ENCODE peak calls at places on chromosomes 4 and X, in nine cellular contexts. One of them, this sample, is unnamed.

GRCh38 chr4:26239796-26240195 is 81.0 kb upstream of the RBPJ start:
- DNase-seq in coronary artery: no peak
- DNase-seq in activated T-helper 2 cell treated with anti-CD3 and anti-CD28 coated beads, Interferon-gamma antibody, Interleukin-2, Interleukin-4, amounts not matched to agents 10 μg/mL and 5 μg/mL and 100 μg/mL, durations not matched to agents 14 hours and 24 hours and 36 hours: no peak
- DNase-seq in IMR-90: no peak
- DNase-seq in natural killer cell: no peak
- DNase-seq in endothelial cell of umbilical vein: no peak
- DNase-seq in anterior cingulate cortex: no peak
- DNase-seq in GM23338: no peak
- DNase-seq in HTR-8/SVneo: no peak
- DNase-seq in this sample: no peak

GRCh38 chr4:169268951-169269781 is 1.6 kb downstream of the SH3RF1 start:
- DNase-seq in coronary artery: no peak
- DNase-seq in activated T-helper 2 cell treated with anti-CD3 and anti-CD28 coated beads, Interferon-gamma antibody, Interleukin-2, Interleukin-4, amounts not matched to agents 10 μg/mL and 5 μg/mL and 100 μg/mL, durations not matched to agents 14 hours and 24 hours and 36 hours: no peak
- DNase-seq in IMR-90: peak
- DNase-seq in natural killer cell: no peak
- DNase-seq in endothelial cell of umbilical vein: peak
- DNase-seq in anterior cingulate cortex: no peak
- DNase-seq in GM23338: no peak
- DNase-seq in HTR-8/SVneo: no peak
- DNase-seq in this sample: no peak

GRCh38 chr4:53583513-53583912 is 7.8 kb downstream of the LNX1 start:
- DNase-seq in coronary artery: no peak
- DNase-seq in activated T-helper 2 cell treated with anti-CD3 and anti-CD28 coated beads, Interferon-gamma antibody, Interleukin-2, Interleukin-4, amounts not matched to agents 10 μg/mL and 5 μg/mL and 100 μg/mL, durations not matched to agents 14 hours and 24 hours and 36 hours: no peak
- DNase-seq in IMR-90: no peak
- DNase-seq in natural killer cell: no peak
- DNase-seq in endothelial cell of umbilical vein: no peak
- DNase-seq in anterior cingulate cortex: no peak
- DNase-seq in GM23338: no peak
- DNase-seq in HTR-8/SVneo: no peak
- DNase-seq in this sample: no peak

GRCh38 chr4:6019316-6020263 is 1.4 kb upstream of the C4orf50 start:
- DNase-seq in coronary artery: no peak
- DNase-seq in activated T-helper 2 cell treated with anti-CD3 and anti-CD28 coated beads, Interferon-gamma antibody, Interleukin-2, Interleukin-4, amounts not matched to agents 10 μg/mL and 5 μg/mL and 100 μg/mL, durations not matched to agents 14 hours and 24 hours and 36 hours: no peak
- DNase-seq in IMR-90: peak
- DNase-seq in natural killer cell: no peak
- DNase-seq in endothelial cell of umbilical vein: peak
- DNase-seq in anterior cingulate cortex: peak
- DNase-seq in GM23338: peak
- DNase-seq in HTR-8/SVneo: peak
- DNase-seq in this sample: peak

GRCh38 chrX:150790021-150790420 is 96.8 kb downstream of the MTMR1 start:
- DNase-seq in coronary artery: no peak
- DNase-seq in activated T-helper 2 cell treated with anti-CD3 and anti-CD28 coated beads, Interferon-gamma antibody, Interleukin-2, Interleukin-4, amounts not matched to agents 10 μg/mL and 5 μg/mL and 100 μg/mL, durations not matched to agents 14 hours and 24 hours and 36 hours: no peak
- DNase-seq in IMR-90: no peak
- DNase-seq in natural killer cell: no peak
- DNase-seq in endothelial cell of umbilical vein: no peak
- DNase-seq in anterior cingulate cortex: no peak
- DNase-seq in GM23338: no peak
- DNase-seq in HTR-8/SVneo: no peak
- DNase-seq in this sample: peak

GRCh38 chr4:37763164-37763444 is 63.4 kb upstream of the PGM2 start:
- DNase-seq in coronary artery: no peak
- DNase-seq in activated T-helper 2 cell treated with anti-CD3 and anti-CD28 coated beads, Interferon-gamma antibody, Interleukin-2, Interleukin-4, amounts not matched to agents 10 μg/mL and 5 μg/mL and 100 μg/mL, durations not matched to agents 14 hours and 24 hours and 36 hours: no peak
- DNase-seq in IMR-90: no peak
- DNase-seq in natural killer cell: no peak
- DNase-seq in endothelial cell of umbilical vein: no peak
- DNase-seq in anterior cingulate cortex: no peak
- DNase-seq in GM23338: no peak
- DNase-seq in HTR-8/SVneo: no peak
- DNase-seq in this sample: no peak

GRCh38 chr4:2537011-2537830 is 774 bp downstream of the FAM193A start:
- DNase-seq in coronary artery: peak
- DNase-seq in activated T-helper 2 cell treated with anti-CD3 and anti-CD28 coated beads, Interferon-gamma antibody, Interleukin-2, Interleukin-4, amounts not matched to agents 10 μg/mL and 5 μg/mL and 100 μg/mL, durations not matched to agents 14 hours and 24 hours and 36 hours: peak
- DNase-seq in IMR-90: peak
- DNase-seq in natural killer cell: peak
- DNase-seq in endothelial cell of umbilical vein: peak
- DNase-seq in anterior cingulate cortex: no peak
- DNase-seq in GM23338: peak
- DNase-seq in HTR-8/SVneo: no peak
- DNase-seq in this sample: peak

GRCh38 chr4:87240341-87240740 is 19.9 kb upstream of the KLHL8 start:
- DNase-seq in coronary artery: no peak
- DNase-seq in activated T-helper 2 cell treated with anti-CD3 and anti-CD28 coated beads, Interferon-gamma antibody, Interleukin-2, Interleukin-4, amounts not matched to agents 10 μg/mL and 5 μg/mL and 100 μg/mL, durations not matched to agents 14 hours and 24 hours and 36 hours: no peak
- DNase-seq in IMR-90: no peak
- DNase-seq in natural killer cell: no peak
- DNase-seq in endothelial cell of umbilical vein: peak
- DNase-seq in anterior cingulate cortex: no peak
- DNase-seq in GM23338: no peak
- DNase-seq in HTR-8/SVneo: no peak
- DNase-seq in this sample: no peak

GRCh38 chr4:118865091-118865708 is 23.5 kb upstream of the SYNPO2 start:
- DNase-seq in coronary artery: no peak
- DNase-seq in activated T-helper 2 cell treated with anti-CD3 and anti-CD28 coated beads, Interferon-gamma antibody, Interleukin-2, Interleukin-4, amounts not matched to agents 10 μg/mL and 5 μg/mL and 100 μg/mL, durations not matched to agents 14 hours and 24 hours and 36 hours: no peak
- DNase-seq in IMR-90: peak
- DNase-seq in natural killer cell: no peak
- DNase-seq in endothelial cell of umbilical vein: peak
- DNase-seq in anterior cingulate cortex: no peak
- DNase-seq in GM23338: peak
- DNase-seq in HTR-8/SVneo: peak
- DNase-seq in this sample: peak

This sample was measured in MM.1S.